ENCODE peak calls at places on chromosomes 5 and 9, in nine cellular contexts. S is bronchial epithelial cell; V is naive thymus-derived CD4-positive, alpha-beta T cell; F is CD8-positive, alpha-beta memory T cell; U is dorsolateral prefrontal cortex; D is A549; P is breast epithelium; N is aorta; E is heart left ventricle. I is an unnamed sample.

GRCh38 chr5:134510970-134511795 is 14.3 kb upstream of the JADE2 start:
- DNase-seq in S (peak; percentile 90), V (no peak), F (no peak), U (no peak), D (peak; percentile 82), P (no peak), N (peak; percentile 48), E (no peak), I (no peak)

GRCh38 chr9:3157011-3157410 is 313.1 kb upstream of the PUM3 start:
- DNase-seq in S (no peak), V (no peak), F (no peak), U (no peak), D (no peak), P (no peak), N (no peak), E (no peak), I (no peak)

GRCh38 chr5:129593525-129593924 is 133.4 kb downstream of the ADAMTS19 start:
- DNase-seq in S (peak; percentile 32), V (no peak), F (no peak), U (no peak), D (no peak), P (no peak), N (no peak), E (no peak), I (no peak)

GRCh38 chr5:141431286-141431685 is 979 bp downstream of the PCDHGA12 start:
- DNase-seq in S (peak; percentile 7), V (no peak), F (no peak), U (no peak), D (no peak), P (no peak), N (no peak), E (no peak), I (no peak)

GRCh38 chr9:20242767-20243166 is 379.5 kb downstream of the MLLT3 start:
- DNase-seq in S (no peak), V (peak; percentile 76), F (no peak), U (no peak), D (no peak), P (no peak), N (no peak), E (no peak), I (no peak)

GRCh38 chr9:34292552-34292951 is 36.5 kb downstream of the KIF24 start:
- DNase-seq in S (no peak), V (no peak), F (no peak), U (no peak), D (no peak), P (no peak), N (no peak), E (no peak), I (no peak)

GRCh38 chr5:103021310-103021709 is 98.6 kb downstream of the GIN1 start:
- DNase-seq in S (no peak), V (no peak), F (no peak), U (no peak), D (no peak), P (no peak), N (no peak), E (no peak), I (no peak)

GRCh38 chr5:91245871-91246270 is 137.2 kb downstream of the ARRDC3 start:
- DNase-seq in S (no peak), V (no peak), F (no peak), U (no peak), D (no peak), P (no peak), N (no peak), E (no peak), I (no peak)

GRCh38 chr5:76626738-76627137 is 3.5 kb upstream of the F2RL2 start:
- DNase-seq in S (no peak), V (no peak), F (no peak), U (no peak), D (no peak), P (no peak), N (no peak), E (no peak), I (no peak)

GRCh38 chr5:9347541-9348295 is 198.2 kb downstream of the SEMA5A start:
- DNase-seq in S (no peak), V (no peak), F (no peak), U (no peak), D (no peak), P (no peak), N (no peak), E (no peak), I (no peak)

GRCh38 chr9:68780735-68781134 is 75.7 kb downstream of the PIP5K1B start:
- DNase-seq in S (no peak), V (no peak), F (no peak), U (no peak), D (no peak), P (no peak), N (no peak), E (no peak), I (no peak)

GRCh38 chr5:1004598-1005361 is 3.8 kb upstream of the NKD2 start:
- DNase-seq in S (no peak), V (peak; percentile 44), F (no peak), U (no peak), D (peak; percentile 76), P (peak; percentile 76), N (peak; percentile 92), E (peak; percentile 76), I (peak; percentile 88)

GRCh38 chr9:19231126-19232035 is 888 bp downstream of the DENND4C start:
- DNase-seq in S (peak; percentile 32), V (no peak), F (no peak), U (no peak), D (peak; percentile 20), P (no peak), N (no peak), E (no peak), I (peak; percentile 82)

DNA sequence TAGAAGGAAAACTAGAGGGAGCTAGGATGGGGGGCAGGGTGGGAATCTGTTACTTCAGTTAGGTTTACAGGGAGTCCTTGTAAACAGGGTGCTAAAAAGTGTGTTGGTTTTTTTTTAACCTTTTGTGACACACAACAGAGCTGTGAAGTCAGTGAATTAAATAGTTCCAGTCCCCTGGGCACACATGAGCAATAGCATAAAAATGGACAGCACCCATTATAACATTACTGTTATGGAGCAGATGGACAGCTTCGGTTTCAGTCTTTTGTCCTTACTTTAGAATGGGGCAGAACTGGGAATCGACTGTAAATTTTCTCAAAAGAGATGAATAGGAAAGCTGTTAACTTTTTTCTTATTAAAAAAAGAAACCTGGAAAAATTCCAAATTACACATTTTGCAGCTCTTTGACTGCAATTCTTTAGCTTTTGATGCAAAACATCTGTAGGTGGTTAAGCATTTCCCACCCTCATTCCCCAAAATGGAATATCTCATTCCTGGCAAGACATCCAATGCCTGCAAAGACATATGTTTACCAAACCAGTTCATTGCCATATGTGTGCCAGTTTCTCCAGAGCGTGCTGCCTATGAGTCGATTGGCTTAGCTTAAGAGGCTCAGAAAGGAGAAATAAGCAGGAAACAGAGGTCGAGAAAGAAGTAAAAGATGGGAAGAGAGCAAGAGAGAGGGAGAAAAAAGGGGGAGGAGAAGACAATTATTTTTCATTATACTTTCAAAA is 212.3 kb upstream of the TMEM161B start:
- DNase-seq in S (no peak), V (no peak), F (no peak), U (no peak), D (no peak), P (no peak), N (no peak), E (no peak), I (no peak)
- H3K4me3 ChIP-seq in S (no peak overlapping the region), V (no peak overlapping the region), F (no peak overlapping the region), U (no peak overlapping the region), D (no peak overlapping the region), P (no peak overlapping the region), N (no peak overlapping the region), E (no peak overlapping the region), I (no peak overlapping the region)

DNA sequence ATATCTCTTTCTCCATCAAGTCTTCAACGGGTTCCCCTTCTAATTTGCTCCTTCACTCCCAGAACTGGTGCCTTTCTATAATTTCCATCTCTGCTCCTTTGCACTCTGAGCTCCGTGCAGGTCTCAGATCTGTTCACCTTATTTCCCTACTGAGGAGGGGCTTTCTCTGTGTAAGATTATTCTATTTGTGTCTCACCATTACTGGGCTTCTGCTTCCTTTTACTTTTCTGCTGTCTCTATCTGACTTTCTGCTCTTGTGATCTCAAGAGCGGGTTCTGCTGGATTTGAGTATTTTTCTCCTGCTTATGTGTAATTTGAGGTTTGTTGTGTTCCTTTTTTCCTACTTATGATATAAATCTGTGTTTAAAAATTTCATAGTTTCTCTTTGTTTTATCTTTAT is 117.5 kb downstream of the PCSK5 start:
- DNase-seq in S (no peak), V (no peak), F (no peak), U (no peak), D (no peak), P (no peak), N (no peak), E (no peak), I (no peak)
- H3K4me3 ChIP-seq in S (no peak overlapping the region), V (no peak overlapping the region), F (no peak overlapping the region), U (no peak overlapping the region), D (no peak overlapping the region), P (no peak overlapping the region), N (no peak overlapping the region), E (no peak overlapping the region), I (no peak overlapping the region)

GRCh38 chr5:110681109-110681508 is 45.4 kb downstream of the TMEM232 start:
- DNase-seq in S (no peak), V (no peak), F (no peak), U (no peak), D (no peak), P (no peak), N (no peak), E (no peak), I (no peak)
- H3K4me3 ChIP-seq in S (no peak overlapping the region), V (no peak overlapping the region), F (no peak overlapping the region), U (no peak overlapping the region), D (no peak overlapping the region), P (no peak overlapping the region), N (no peak overlapping the region), E (no peak overlapping the region), I (no peak overlapping the region)

GRCh38 chr5:177432143-177432904 is 5.8 kb downstream of the GRK6 start:
- DNase-seq in S (no peak), V (peak; percentile 30), F (no peak), U (no peak), D (no peak), P (no peak), N (peak; percentile 76), E (peak; percentile 52), I (no peak)

GRCh38 chr5:177434942-177435738 is 8.7 kb downstream of the GRK6 start:
- DNase-seq in S (no peak), V (no peak), F (no peak), U (no peak), D (no peak), P (no peak), N (no peak), E (no peak), I (no peak)

GRCh38 chr5:177434437-177434836 is 8.0 kb downstream of the GRK6 start:
- DNase-seq in S (no peak), V (peak; percentile 37), F (no peak), U (no peak), D (no peak), P (no peak), N (no peak), E (no peak), I (no peak)

GRCh38 chr5:177432905-177433657 is 6.6 kb downstream of the GRK6 start:
- DNase-seq in S (no peak), V (no peak), F (no peak), U (no peak), D (no peak), P (no peak), N (peak; percentile 75), E (no peak), I (no peak)

DNA sequence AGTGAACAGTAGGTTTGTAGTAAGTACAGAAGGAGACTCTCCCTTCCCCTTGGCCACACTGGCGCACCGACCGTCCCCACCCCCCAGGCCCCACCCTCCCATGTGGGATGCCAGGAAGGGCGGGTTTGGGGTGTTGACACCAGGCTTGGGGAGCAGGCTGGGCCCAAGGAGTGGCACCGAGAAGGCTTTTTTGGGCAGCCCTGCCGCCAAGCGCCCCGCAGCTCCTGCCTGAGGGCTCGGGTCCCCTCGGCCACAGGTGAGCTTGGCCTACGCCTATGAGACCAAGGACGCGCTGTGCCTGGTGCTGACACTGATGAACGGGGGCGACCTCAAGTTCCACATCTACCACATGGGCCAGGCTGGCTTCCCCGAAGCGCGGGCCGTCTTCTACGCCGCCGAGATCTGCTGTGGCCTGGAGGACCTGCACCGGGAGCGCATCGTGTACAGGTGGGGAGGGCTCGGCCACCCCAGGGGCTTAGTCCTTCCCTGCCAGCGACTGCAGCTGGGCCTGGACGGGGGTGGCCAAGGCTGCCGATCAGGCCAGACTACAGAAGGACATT is 7.3 kb downstream of the GRK6 start:
- DNase-seq in S (no peak), V (no peak), F (no peak), U (no peak), D (no peak), P (no peak), N (no peak), E (no peak), I (no peak)
- H3K4me3 ChIP-seq in S (no peak overlapping the region), V (peak overlapping the region; percentile 95), F (no peak overlapping the region), U (no peak overlapping the region), D (no peak overlapping the region), P (no peak overlapping the region), N (no peak overlapping the region), E (no peak overlapping the region), I (no peak overlapping the region)